ENCODE peak calls at places on chromosome 1, in five cellular contexts. A is A549, F is K562, X is H1, N is HepG2. P is an unnamed sample.

GRCh38 chr1:57131257-57131656 is 165.4 kb upstream of the C8B start:
- DNase-seq in A (no peak), F (no peak), X (no peak), N (no peak), P (no peak)

GRCh38 chr1:234629026-234629425 is 19.0 kb upstream of the IRF2BP2 start:
- DNase-seq in A (no peak), F (no peak), X (no peak), N (no peak), P (no peak)

GRCh38 chr1:178266619-178267066 is 172.7 kb downstream of the RASAL2 start:
- DNase-seq in A (no peak), F (no peak), X (peak; percentile 77), N (no peak), P (no peak)

GRCh38 chr1:77514871-77515776 is 167.3 kb downstream of the ZZZ3 start:
- DNase-seq in A (no peak), F (no peak), X (peak; percentile 57), N (peak; percentile 31), P (peak; percentile 54)

GRCh38 chr1:178733972-178734371 is 8.9 kb downstream of the RALGPS2 start:
- DNase-seq in A (no peak), F (no peak), X (no peak), N (no peak), P (no peak)

GRCh38 chr1:231139125-231139649 is 22.7 kb upstream of the TRIM67 start:
- DNase-seq in A (no peak), F (no peak), X (no peak), N (no peak), P (peak; percentile 58)

GRCh38 chr1:40133122-40133665 is 28.0 kb upstream of the RLF start:
- DNase-seq in A (no peak), F (no peak), X (no peak), N (no peak), P (peak; percentile 1)

GRCh38 chr1:239922778-239923522 is 168.7 kb upstream of the FMN2 start:
- DNase-seq in A (no peak), F (no peak), X (no peak), N (no peak), P (no peak)

GRCh38 chr1:7885513-7886298 is 32.8 kb upstream of the UTS2 start:
- DNase-seq in A (no peak), F (peak; percentile 89), X (peak; percentile 100), N (no peak), P (no peak)

GRCh38 chr1:13813398-13814012 is 113.5 kb downstream of the PRDM2 start:
- DNase-seq in A (no peak), F (peak; percentile 80), X (peak; percentile 91), N (no peak), P (no peak)

GRCh38 chr1:117657031-117657430 is 51.2 kb downstream of the TENT5C start:
- DNase-seq in A (no peak), F (no peak), X (no peak), N (peak; percentile 12), P (peak; percentile 77)

GRCh38 chr1:63746129-63746864 is 27.5 kb upstream of the ROR1 start:
- DNase-seq in A (no peak), F (no peak), X (peak; percentile 54), N (no peak), P (peak; percentile 95)

GRCh38 chr1:214476958-214477870 is 74.2 kb downstream of the PTPN14 start:
- DNase-seq in A (no peak), F (no peak), X (no peak), N (no peak), P (peak; percentile 95)

GRCh38 chr1:81030441-81030840 is 770.3 kb upstream of the ADGRL2 start:
- DNase-seq in A (no peak), F (no peak), X (no peak), N (no peak), P (no peak)

GRCh38 chr1:83033682-83034081 is 965.2 kb downstream of the TTLL7 start:
- DNase-seq in A (no peak), F (no peak), X (no peak), N (no peak), P (no peak)

GRCh38 chr1:192977089-192977706 is 82.0 kb downstream of the UCHL5 start:
- DNase-seq in A (no peak), F (peak; percentile 75), X (no peak), N (no peak), P (no peak)

GRCh38 chr1:221272940-221273339 is 393.7 kb downstream of the HLX start:
- DNase-seq in A (no peak), F (no peak), X (no peak), N (no peak), P (no peak)

GRCh38 chr1:221279146-221279545 is 399.9 kb downstream of the HLX start:
- DNase-seq in A (no peak), F (no peak), X (no peak), N (no peak), P (peak; percentile 47)

GRCh38 chr1:221271696-221272095 is 392.5 kb downstream of the HLX start:
- DNase-seq in A (no peak), F (no peak), X (no peak), N (no peak), P (no peak)

GRCh38 chr1:221276911-221277310 is 397.7 kb downstream of the HLX start:
- DNase-seq in A (no peak), F (no peak), X (no peak), N (no peak), P (no peak)

GRCh38 chr1:221274373-221274772 is 395.1 kb downstream of the HLX start:
- DNase-seq in A (no peak), F (no peak), X (no peak), N (no peak), P (no peak)
- TF ChIP-seq MAFK in A (no peak), F (no peak), X (no peak), N (no peak), P (no peak)

GRCh38 chr1:203643213-203644045 is 16.8 kb downstream of the ATP2B4 start:
- DNase-seq in A (no peak), F (no peak), X (no peak), N (no peak), P (peak; percentile 82)
- H3K27ac ChIP-seq in A (no peak overlapping the region), F (no peak overlapping the region), X (no peak overlapping the region), N (no peak overlapping the region), P (peak overlapping the region; percentile 15)

GRCh38 chr1:210367561-210367960 is 38.9 kb downstream of the HHAT start:
- DNase-seq in A (no peak), F (no peak), X (no peak), N (peak; percentile 53), P (no peak)
- TF ChIP-seq MAFK in A (no peak), F (no peak), X (no peak), N (no peak), P (no peak)

DNA sequence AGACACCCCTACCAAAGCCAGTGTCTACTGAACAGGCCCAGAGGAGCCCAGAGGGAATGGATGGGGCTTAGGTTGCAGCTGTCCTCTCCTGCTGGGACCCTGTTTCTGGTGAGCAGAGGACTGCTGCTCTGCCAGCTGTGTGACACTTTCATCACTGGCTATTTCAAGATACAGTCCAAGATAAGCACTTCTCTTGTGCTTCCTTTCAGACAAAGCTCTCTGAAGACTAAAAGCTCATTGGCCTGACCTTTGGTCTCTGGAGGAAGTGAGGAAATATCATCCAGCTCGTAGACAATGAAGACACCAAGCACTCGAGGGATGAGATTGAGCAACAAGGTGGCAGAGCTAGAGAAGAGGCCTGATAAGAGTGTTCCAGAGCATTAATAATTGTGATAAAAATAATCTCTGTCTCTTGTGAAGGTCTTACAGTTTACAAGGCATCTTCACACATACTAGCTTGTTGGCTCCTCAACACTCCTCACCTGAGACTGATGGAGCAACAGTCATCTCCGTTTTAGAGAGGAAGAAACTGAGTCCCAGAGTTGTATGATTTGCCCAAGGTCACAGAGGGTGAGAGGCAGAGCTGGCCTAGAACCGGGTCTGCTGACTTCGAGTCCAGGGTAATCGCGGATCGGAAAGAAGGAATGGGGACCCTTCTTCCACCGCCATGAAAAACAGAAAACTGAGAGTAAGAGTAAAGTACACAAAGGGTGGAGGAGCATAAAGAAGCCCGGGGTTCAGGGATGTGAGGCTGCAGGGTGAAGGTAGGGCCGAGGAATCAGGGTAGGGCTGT is 701 bp downstream of the PAFAH2 start:
- DNase-seq in A (no peak), F (peak; percentile 38), X (no peak), N (peak; percentile 81), P (peak; percentile 71)
- H3K27ac ChIP-seq in A (peak overlapping the region; percentile 88), F (peak overlapping the region; percentile 59), X (peak overlapping the region; percentile 57), N (peak overlapping the region; percentile 78), P (peak overlapping the region; percentile 55)